ENCODE peak calls at places on chromosomes 7 and 10, in eight cellular contexts. E is sigmoid colon, I is A549, G is right lobe of liver, A is prostate gland, T is body of pancreas, X is testis, K is IMR-90. N is an unnamed sample.

GRCh38 chr10:114151486-114151885 is 22.5 kb downstream of the CCDC186 start:
- DNase-seq in E (no peak), I (peak; percentile 68), G (no peak), A (no peak), T (no peak), X (no peak), K (peak; percentile 92), N (no peak)

GRCh38 chr10:90842710-90843109 is 15.1 kb downstream of the HTR7 start:
- DNase-seq in E (no peak), I (no peak), G (no peak), A (no peak), T (no peak), X (no peak), K (no peak), N (no peak)

GRCh38 chr10:15712903-15713302 is 6.8 kb downstream of the ITGA8 start:
- DNase-seq in E (no peak), I (no peak), G (no peak), A (no peak), T (no peak), X (no peak), K (no peak), N (no peak)

GRCh38 chr10:18456984-18457383 is 194.4 kb downstream of the NSUN6 start:
- DNase-seq in E (no peak), I (no peak), G (no peak), A (no peak), T (no peak), X (no peak), K (no peak), N (no peak)

GRCh38 chr7:1530946-1531262 is 402 bp downstream of the MAFK start:
- DNase-seq in E (no peak), I (no peak), G (no peak), A (no peak), T (no peak), X (no peak), K (no peak), N (no peak)

GRCh38 chr7:138864667-138865066 is 66.7 kb upstream of the ATP6V0A4 start:
- DNase-seq in E (no peak), I (peak; percentile 71), G (no peak), A (no peak), T (no peak), X (no peak), K (peak; percentile 78), N (no peak)

GRCh38 chr7:25832926-25833325 is 319.1 kb upstream of the NFE2L3 start:
- DNase-seq in E (no peak), I (no peak), G (no peak), A (no peak), T (no peak), X (peak; percentile 40), K (no peak), N (no peak)

GRCh38 chr7:97580205-97580604 is 151.7 kb upstream of the TAC1 start:
- DNase-seq in E (no peak), I (no peak), G (no peak), A (no peak), T (no peak), X (no peak), K (no peak), N (no peak)

GRCh38 chr7:135210818-135211178 is 528 bp downstream of the WDR91 start:
- DNase-seq in E (peak; percentile 77), I (no peak), G (no peak), A (no peak), T (no peak), X (peak; percentile 38), K (peak; percentile 26), N (no peak)

GRCh38 chr10:112335104-112335840 is 38.6 kb upstream of the ACSL5 start:
- DNase-seq in E (no peak), I (peak; percentile 9), G (no peak), A (no peak), T (no peak), X (no peak), K (peak; percentile 27), N (no peak)

GRCh38 chr7:43439631-43440401 is 143.1 kb upstream of the STK17A start:
- DNase-seq in E (no peak), I (peak; percentile 67), G (peak; percentile 47), A (no peak), T (peak; percentile 30), X (peak; percentile 63), K (peak; percentile 47), N (peak; percentile 29)

GRCh38 chr7:24936121-24936824 is 43.7 kb downstream of the OSBPL3 start:
- DNase-seq in E (no peak), I (no peak), G (no peak), A (no peak), T (no peak), X (no peak), K (peak; percentile 62), N (no peak)

GRCh38 chr7:16923019-16923418 is 41.2 kb upstream of the AGR3 start:
- DNase-seq in E (no peak), I (no peak), G (no peak), A (no peak), T (no peak), X (no peak), K (no peak), N (no peak)

GRCh38 chr10:124353896-124354295 is 64.8 kb downstream of the OAT start:
- DNase-seq in E (no peak), I (no peak), G (no peak), A (no peak), T (no peak), X (no peak), K (no peak), N (peak; percentile 10)

GRCh38 chr7:134378562-134378961 is 61.8 kb upstream of the SLC35B4 start:
- DNase-seq in E (no peak), I (no peak), G (no peak), A (no peak), T (no peak), X (peak; percentile 16), K (no peak), N (no peak)

GRCh38 chr7:107318523-107319160 is 149.8 kb downstream of the HBP1 start:
- DNase-seq in E (no peak), I (peak; percentile 63), G (no peak), A (no peak), T (no peak), X (no peak), K (peak; percentile 77), N (no peak)
- TF ChIP-seq POLR2A in E (no peak), I (no peak), G (no peak), A (no peak), T (no peak), X (no peak), K (no peak), N (no peak)

GRCh38 chr7:30321089-30321991 is 36.9 kb downstream of the ZNRF2 start:
- DNase-seq in E (no peak), I (no peak), G (no peak), A (no peak), T (no peak), X (no peak), K (no peak), N (no peak)

GRCh38 chr7:30327813-30328212 is 43.4 kb downstream of the ZNRF2 start:
- DNase-seq in E (no peak), I (no peak), G (no peak), A (no peak), T (no peak), X (no peak), K (peak; percentile 70), N (no peak)

GRCh38 chr7:30322656-30323355 is 38.4 kb downstream of the ZNRF2 start:
- DNase-seq in E (no peak), I (no peak), G (no peak), A (no peak), T (no peak), X (no peak), K (no peak), N (no peak)

GRCh38 chr7:30320392-30320791 is 36.0 kb downstream of the ZNRF2 start:
- DNase-seq in E (no peak), I (no peak), G (no peak), A (no peak), T (no peak), X (no peak), K (no peak), N (no peak)

GRCh38 chr7:30321992-30322637 is 37.7 kb downstream of the ZNRF2 start:
- DNase-seq in E (no peak), I (no peak), G (no peak), A (peak; percentile 16), T (no peak), X (no peak), K (no peak), N (no peak)
- H3K4me3 ChIP-seq in E (peak overlapping the region; percentile 0), I (no peak overlapping the region), G (no peak overlapping the region), A (peak overlapping the region; percentile 0), T (no peak overlapping the region), X (no peak overlapping the region), K (no peak overlapping the region), N (no peak overlapping the region)

DNA sequence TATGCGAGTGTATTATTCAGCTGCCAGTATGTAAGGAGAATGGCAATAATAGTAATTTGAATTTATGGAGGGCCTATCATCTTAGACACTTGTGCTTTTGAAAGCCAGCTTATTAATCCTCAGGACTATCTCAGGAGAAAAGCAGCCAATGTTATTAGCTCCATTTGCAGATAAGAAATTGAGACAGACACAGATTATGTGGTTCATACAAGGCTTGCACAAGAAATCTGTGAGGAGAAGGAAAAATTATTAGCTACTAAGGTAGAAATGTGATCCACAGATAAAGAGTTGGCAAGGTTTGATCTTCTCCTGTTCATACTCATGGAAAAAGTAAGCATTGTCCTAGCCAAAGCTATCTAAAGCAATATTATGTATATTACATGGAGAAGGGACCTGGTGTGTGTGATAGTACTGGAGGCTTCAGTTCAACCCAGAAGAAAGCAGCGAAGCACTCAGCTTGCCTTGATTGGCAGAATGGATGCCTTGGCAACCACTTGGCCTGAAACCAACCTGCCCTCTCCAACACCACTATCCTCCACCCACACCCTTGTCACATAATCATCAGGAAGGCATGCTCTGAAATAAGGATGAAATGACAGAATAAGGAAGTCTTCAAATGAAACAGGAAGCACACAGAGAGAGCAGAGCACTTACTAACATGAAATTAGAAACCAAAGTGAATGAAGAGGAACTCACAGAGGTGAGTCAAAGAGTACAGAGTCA is 18.0 kb downstream of the MACC1 start:
- DNase-seq in E (no peak), I (peak; percentile 49), G (no peak), A (no peak), T (peak; percentile 34), X (peak; percentile 77), K (peak; percentile 87), N (peak; percentile 34)
- TF ChIP-seq POLR2A in E (no peak), I (no peak), G (no peak), A (no peak), T (no peak), X (no peak), K (no peak), N (no peak)

GRCh38 chr10:87872828-87873227 is 9.4 kb downstream of the PTEN start:
- DNase-seq in E (no peak), I (no peak), G (no peak), A (no peak), T (no peak), X (no peak), K (no peak), N (no peak)

GRCh38 chr10:87867453-87867852 is 4.0 kb downstream of the PTEN start:
- DNase-seq in E (no peak), I (no peak), G (no peak), A (no peak), T (no peak), X (no peak), K (no peak), N (no peak)

GRCh38 chr10:87868277-87868676 is 4.9 kb downstream of the PTEN start:
- DNase-seq in E (no peak), I (no peak), G (no peak), A (no peak), T (no peak), X (no peak), K (no peak), N (no peak)

GRCh38 chr10:87873656-87874055 is 10.2 kb downstream of the PTEN start:
- DNase-seq in E (no peak), I (no peak), G (no peak), A (no peak), T (no peak), X (no peak), K (no peak), N (no peak)

GRCh38 chr10:87870154-87870553 is 6.7 kb downstream of the PTEN start:
- DNase-seq in E (no peak), I (no peak), G (no peak), A (no peak), T (no peak), X (no peak), K (no peak), N (no peak)
- H3K4me3 ChIP-seq in E (peak overlapping the region; percentile 82), I (no peak overlapping the region), G (no peak overlapping the region), A (no peak overlapping the region), T (no peak overlapping the region), X (no peak overlapping the region), K (no peak overlapping the region), N (no peak overlapping the region)